ENCODE peak calls at places on chromosome 12, in nine cellular contexts. G is tibial nerve, Y is ovary, A is transverse colon, V is A549, Q is K562, I is HepG2, L is esophagus muscularis mucosa, S is H1. X is an unnamed sample.

GRCh38 chr12:122021822-122022392 is at the start of gene BCL7A:
- DNase-seq in G (peak), Y (peak), A (peak), V (peak), Q (peak), I (peak), L (no peak), S (no peak), X (no peak)

GRCh38 chr12:5442251-5443006 is 10.5 kb downstream of the NTF3 start:
- DNase-seq in G (no peak), Y (no peak), A (no peak), V (peak), Q (peak), I (peak), L (no peak), S (no peak), X (no peak)

GRCh38 chr12:16112626-16113560 is 164.6 kb downstream of the SLC15A5 start:
- DNase-seq in G (no peak), Y (no peak), A (no peak), V (no peak), Q (no peak), I (no peak), L (no peak), S (no peak), X (no peak)

GRCh38 chr12:75842119-75842518 is 189.5 kb downstream of the PHLDA1 start:
- DNase-seq in G (no peak), Y (no peak), A (no peak), V (no peak), Q (no peak), I (no peak), L (no peak), S (no peak), X (no peak)

GRCh38 chr12:48489012-48489411 is 6.7 kb downstream of the C12orf54 start:
- DNase-seq in G (no peak), Y (no peak), A (no peak), V (no peak), Q (no peak), I (no peak), L (no peak), S (no peak), X (no peak)

GRCh38 chr12:110930348-110931314 is 10.3 kb upstream of the MYL2 start:
- DNase-seq in G (no peak), Y (no peak), A (no peak), V (no peak), Q (no peak), I (no peak), L (no peak), S (no peak), X (no peak)

GRCh38 chr12:84738481-84738972 is 174.1 kb downstream of the SLC6A15 start:
- DNase-seq in G (no peak), Y (no peak), A (no peak), V (no peak), Q (no peak), I (no peak), L (no peak), S (no peak), X (no peak)

GRCh38 chr12:49104822-49105221 is 5.8 kb downstream of the LMBR1L start:
- DNase-seq in G (no peak), Y (no peak), A (no peak), V (no peak), Q (no peak), I (no peak), L (no peak), S (no peak), X (no peak)

GRCh38 chr12:84507914-84508313 is 404.7 kb downstream of the SLC6A15 start:
- DNase-seq in G (no peak), Y (no peak), A (no peak), V (no peak), Q (no peak), I (no peak), L (no peak), S (no peak), X (peak)

GRCh38 chr12:2447861-2448260 is 346.9 kb upstream of the FKBP4 start:
- DNase-seq in G (no peak), Y (no peak), A (no peak), V (no peak), Q (no peak), I (no peak), L (no peak), S (no peak), X (no peak)

GRCh38 chr12:2383276-2384028 is 330.7 kb downstream of the CACNA1C start:
- DNase-seq in G (no peak), Y (no peak), A (no peak), V (no peak), Q (no peak), I (peak), L (no peak), S (no peak), X (peak)

GRCh38 chr12:94767971-94768370 is 117.6 kb upstream of the TMCC3 start:
- DNase-seq in G (no peak), Y (no peak), A (no peak), V (no peak), Q (no peak), I (no peak), L (no peak), S (no peak), X (no peak)

DNA sequence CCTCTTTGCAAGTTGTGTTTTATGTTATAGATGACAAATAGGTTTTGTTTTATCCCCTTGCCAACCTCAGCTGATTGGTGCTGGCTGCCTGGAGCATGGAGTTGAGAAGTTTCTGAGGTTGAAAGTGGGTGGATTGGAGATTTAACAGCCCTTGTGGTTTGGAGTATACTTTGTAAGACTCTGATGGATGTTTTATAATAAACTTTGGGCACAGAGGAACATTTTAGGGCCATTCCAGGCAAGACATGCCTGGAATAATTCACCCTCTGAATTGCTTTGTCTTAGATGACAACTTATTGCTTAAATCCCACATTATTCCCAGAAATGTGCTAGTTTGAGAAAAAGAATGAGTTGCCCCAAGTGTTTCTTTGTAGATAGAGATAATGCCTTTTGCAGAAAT is 158.9 kb downstream of the SLC5A8 start:
- DNase-seq in G (no peak), Y (no peak), A (no peak), V (no peak), Q (no peak), I (no peak), L (no peak), S (no peak), X (no peak)
- TF ChIP-seq EP300 in G (no peak), Y (no peak), A (no peak), V (no peak), Q (no peak), I (no peak), L (no peak), S (no peak), X (no peak)

GRCh38 chr12:25997401-25997973 is 39.0 kb downstream of the RASSF8 start:
- DNase-seq in G (no peak), Y (no peak), A (no peak), V (peak), Q (no peak), I (no peak), L (no peak), S (no peak), X (no peak)

GRCh38 chr12:25996677-25997076 is 38.2 kb downstream of the RASSF8 start:
- DNase-seq in G (no peak), Y (no peak), A (no peak), V (no peak), Q (no peak), I (no peak), L (no peak), S (no peak), X (no peak)

GRCh38 chr12:26003065-26003464 is 44.6 kb downstream of the RASSF8 start:
- DNase-seq in G (no peak), Y (no peak), A (no peak), V (no peak), Q (no peak), I (no peak), L (no peak), S (no peak), X (no peak)

GRCh38 chr12:26000883-26001282 is 42.4 kb downstream of the RASSF8 start:
- DNase-seq in G (no peak), Y (no peak), A (no peak), V (no peak), Q (no peak), I (no peak), L (no peak), S (no peak), X (no peak)

DNA sequence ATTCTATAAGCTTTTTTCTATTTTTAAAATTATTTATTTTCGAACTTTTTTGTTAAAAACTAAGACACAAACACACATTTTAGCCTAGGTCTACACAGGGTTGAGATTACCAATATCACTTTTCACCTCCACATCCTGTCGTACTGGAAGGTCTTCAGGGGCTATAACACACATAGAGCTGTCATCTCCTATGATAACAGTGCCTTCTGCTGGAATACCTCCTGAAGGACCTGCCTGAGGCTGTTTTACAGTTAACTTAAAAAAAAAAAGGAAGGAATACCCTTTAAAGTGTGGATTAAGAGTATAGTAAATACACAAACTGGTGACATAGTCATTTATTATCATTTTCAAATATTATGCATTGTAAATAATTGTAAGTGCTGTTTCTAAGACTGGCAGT is 43.0 kb downstream of the RASSF8 start:
- DNase-seq in G (no peak), Y (no peak), A (no peak), V (peak), Q (no peak), I (no peak), L (no peak), S (no peak), X (no peak)
- TF ChIP-seq EP300 in G (no peak), Y (no peak), A (no peak), V (no peak), Q (no peak), I (no peak), L (no peak), S (no peak), X (no peak)

DNA sequence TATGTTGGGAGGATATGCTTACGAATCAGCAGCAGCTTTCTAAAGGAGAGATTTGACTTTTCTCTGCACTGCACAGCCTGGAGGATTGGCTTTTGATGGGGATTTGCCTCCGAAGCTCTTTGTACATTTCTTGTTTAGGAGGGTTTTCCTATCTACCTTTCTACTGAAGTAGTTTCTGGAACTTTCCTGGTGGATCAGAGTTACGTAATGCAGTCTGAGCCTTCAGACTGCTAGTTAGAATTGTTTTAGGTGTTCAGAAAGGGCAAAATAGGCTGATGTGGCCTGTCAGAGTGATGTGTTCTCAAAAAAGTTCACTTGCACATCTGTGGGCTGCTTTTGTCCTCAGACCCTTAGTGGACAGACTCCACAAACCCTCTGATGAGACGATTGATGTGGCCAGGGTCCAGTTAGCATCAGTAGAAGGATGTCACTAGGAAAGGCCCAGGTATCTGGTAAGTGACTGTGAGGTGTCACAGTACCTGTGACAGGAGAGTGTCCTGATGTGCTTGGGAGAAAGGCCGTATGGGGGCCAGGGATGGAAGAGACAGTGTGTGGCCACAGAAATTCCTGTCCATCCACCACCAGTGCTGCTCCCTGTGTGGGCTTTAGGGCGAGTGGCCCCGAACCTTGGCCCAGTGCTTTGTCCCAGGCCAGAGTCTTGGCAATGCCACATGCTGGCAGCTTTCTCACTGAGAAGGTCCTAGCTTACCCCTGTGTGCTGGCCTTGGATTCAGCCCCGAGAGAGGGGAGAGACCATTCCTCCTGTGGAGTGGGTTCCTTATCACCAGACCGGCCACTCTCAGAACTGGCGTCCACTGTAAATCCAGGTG is 4.4 kb upstream of the ACADS start:
- DNase-seq in G (no peak), Y (no peak), A (no peak), V (no peak), Q (no peak), I (no peak), L (no peak), S (no peak), X (no peak)
- TF ChIP-seq EP300 in G (no peak), Y (no peak), A (no peak), V (no peak), Q (no peak), I (no peak), L (no peak), S (no peak), X (no peak)

DNA sequence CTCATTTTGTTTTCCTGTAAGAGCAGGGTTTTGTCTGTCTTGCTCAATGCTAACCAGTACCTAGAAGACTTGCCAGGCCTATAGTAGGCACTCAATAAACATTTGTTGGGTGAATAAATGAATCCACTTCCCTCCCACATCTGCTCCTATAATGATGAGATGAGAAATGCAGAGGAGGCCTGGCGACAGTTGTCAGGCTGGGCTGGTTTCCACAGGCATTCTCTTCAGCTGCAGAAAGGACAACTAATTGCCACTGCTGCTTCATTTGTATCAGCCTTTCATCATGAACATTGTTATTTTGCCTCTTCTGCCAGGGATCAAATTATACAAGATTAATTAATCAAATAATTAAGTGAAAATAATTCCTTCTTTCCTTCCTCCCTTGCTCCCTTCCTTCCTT is 82.0 kb upstream of the PTHLH start:
- DNase-seq in G (no peak), Y (no peak), A (no peak), V (no peak), Q (no peak), I (no peak), L (no peak), S (no peak), X (no peak)
- TF ChIP-seq EP300 in G (no peak), Y (no peak), A (no peak), V (no peak), Q (no peak), I (no peak), L (no peak), S (no peak), X (no peak)

X was measured in suprapubic skin.